ENCODE peak calls at places on chromosomes 1 and 21, in four cellular contexts. Z is kidney epithelial cell, H is AG09309, S is thyroid gland. R is an unnamed sample.
A peak's percentile ranks its signal among the peaks of the same experiment; 100 is the strongest.

GRCh38 chr1:94235189-94236020 is 2.0 kb downstream of the ARHGAP29 start:
- DNase-seq in Z (no peak), H (no peak), S (no peak), R (no peak)

GRCh38 chr1:40384413-40384762 is 10.9 kb downstream of the SMAP2 start:
- DNase-seq in Z (no peak), H (no peak), S (no peak), R (no peak)

GRCh38 chr1:153832293-153832692 is 57.1 kb downstream of the SLC27A3 start:
- DNase-seq in Z (no peak), H (no peak), S (no peak), R (no peak)

GRCh38 chr1:1622578-1623094 is 7.3 kb downstream of the MIB2 start:
- DNase-seq in Z (no peak), H (no peak), S (no peak), R (no peak)

GRCh38 chr1:161068306-161069200 is 1.1 kb downstream of the ARHGAP30 start:
- DNase-seq in Z (no peak), H (no peak), S (peak; percentile 21), R (no peak)

GRCh38 chr1:2989976-2990375 is 31.3 kb upstream of the ACTRT2 start:
- DNase-seq in Z (no peak), H (no peak), S (no peak), R (no peak)

GRCh38 chr1:18907021-18907913 is 4.9 kb upstream of the ALDH4A1 start:
- DNase-seq in Z (no peak), H (no peak), S (peak; percentile 48), R (peak; percentile 80)

GRCh38 chr1:155175927-155176371 is 2.3 kb downstream of the TRIM46 start:
- DNase-seq in Z (no peak), H (no peak), S (no peak), R (no peak)

GRCh38 chr1:67831850-67832513 is 1.3 kb downstream of the GNG12 start:
- DNase-seq in Z (peak; percentile 37), H (peak; percentile 21), S (peak; percentile 71), R (peak; percentile 66)

GRCh38 chr1:232667094-232667780 is 37.3 kb upstream of the SIPA1L2 start:
- DNase-seq in Z (no peak), H (no peak), S (no peak), R (no peak)

GRCh38 chr21:41678944-41679343 is 87.9 kb downstream of the RIPK4 start:
- DNase-seq in Z (peak; percentile 98), H (peak; percentile 90), S (peak; percentile 89), R (peak; percentile 92)

GRCh38 chr1:154157520-154158306 is 2.8 kb upstream of the NUP210L start:
- DNase-seq in Z (no peak), H (no peak), S (no peak), R (peak; percentile 25)

GRCh38 chr1:77832889-77833288 is 53.4 kb downstream of the MIGA1 start:
- DNase-seq in Z (peak; percentile 59), H (peak; percentile 96), S (no peak), R (peak; percentile 93)

GRCh38 chr21:36584980-36585940 is 105.3 kb upstream of the CLDN14 start:
- DNase-seq in Z (no peak), H (no peak), S (no peak), R (no peak)

GRCh38 chr1:96565546-96565945 is 156.0 kb upstream of the PTBP2 start:
- DNase-seq in Z (no peak), H (no peak), S (no peak), R (no peak)

GRCh38 chr1:12464627-12465056 is 153.4 kb downstream of the DHRS3 start:
- DNase-seq in Z (no peak), H (peak; percentile 90), S (peak; percentile 52), R (peak; percentile 86)

GRCh38 chr1:29706936-29707335 is 470.6 kb downstream of the PTPRU start:
- DNase-seq in Z (no peak), H (no peak), S (no peak), R (peak; percentile 87)

GRCh38 chr1:40919475-40920011 is 57.4 kb upstream of the CITED4 start:
- DNase-seq in Z (no peak), H (no peak), S (peak; percentile 89), R (no peak)

GRCh38 chr1:175073054-175073453 is 5.4 kb downstream of the TNN start:
- DNase-seq in Z (no peak), H (peak; percentile 47), S (no peak), R (peak; percentile 37)

GRCh38 chr1:197423006-197423405 is 155.0 kb downstream of the CRB1 start:
- DNase-seq in Z (no peak), H (peak; percentile 42), S (no peak), R (peak; percentile 87)

GRCh38 chr1:96992871-96993270 is 271.3 kb downstream of the PTBP2 start:
- DNase-seq in Z (no peak), H (peak; percentile 18), S (no peak), R (peak; percentile 71)

DNA sequence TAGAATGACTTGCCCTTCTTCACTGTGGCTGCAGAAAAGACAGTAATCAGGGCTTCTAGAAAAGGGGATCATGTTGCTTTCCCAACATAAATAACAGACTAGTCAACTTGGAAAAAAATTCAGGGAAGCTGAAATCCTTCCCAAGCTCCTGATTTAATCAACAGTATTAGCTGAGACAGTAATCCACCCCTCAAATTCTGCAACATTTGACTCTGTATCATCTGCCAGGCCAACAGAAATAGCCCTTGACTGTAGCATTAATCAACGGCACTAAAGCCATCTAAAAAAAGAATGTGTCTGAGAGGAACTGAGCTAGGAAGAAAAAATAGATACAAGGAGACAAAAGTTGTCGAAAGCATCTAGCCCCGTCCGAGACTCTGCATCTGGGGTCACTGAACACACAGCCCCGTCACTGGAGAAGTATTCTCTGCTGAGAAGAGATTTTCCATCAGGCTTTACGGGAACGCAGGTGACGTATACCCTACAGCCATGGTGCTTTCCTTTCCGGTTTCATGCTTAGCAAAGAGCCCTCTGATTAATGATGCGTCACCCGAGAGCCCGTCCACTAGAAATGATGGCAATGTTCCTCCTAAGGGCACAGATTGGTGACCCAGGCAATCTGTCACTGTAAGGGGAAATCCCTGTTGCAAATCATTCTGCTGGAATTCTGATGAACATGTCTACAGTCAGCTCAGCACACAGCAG is 42.1 kb upstream of the TP53BP2 start:
- DNase-seq in Z (peak; percentile 100), H (peak; percentile 90), S (peak; percentile 80), R (peak; percentile 94)
- H3K4me3 ChIP-seq in Z (no peak overlapping the region), H (peak overlapping the region; percentile 3), S (no peak overlapping the region), R (peak overlapping the region; percentile 13)

GRCh38 chr1:107142370-107142668 is 1.5 kb downstream of the NTNG1 start:
- DNase-seq in Z (no peak), H (no peak), S (no peak), R (no peak)
- TF ChIP-seq CTCF in Z (no peak), H (no peak), S (no peak), R (no peak)

GRCh38 chr1:115184260-115184950 is 95.1 kb upstream of the TSPAN2 start:
- DNase-seq in Z (no peak), H (no peak), S (no peak), R (no peak)
- H3K4me3 ChIP-seq in Z (no peak overlapping the region), H (no peak overlapping the region), S (no peak overlapping the region), R (no peak overlapping the region)

GRCh38 chr1:4656533-4657140 is 2.2 kb downstream of the AJAP1 start:
- DNase-seq in Z (no peak), H (no peak), S (no peak), R (no peak)
- TF ChIP-seq CTCF in Z (no peak), H (no peak), S (peak; percentile 40), R (no peak)

DNA sequence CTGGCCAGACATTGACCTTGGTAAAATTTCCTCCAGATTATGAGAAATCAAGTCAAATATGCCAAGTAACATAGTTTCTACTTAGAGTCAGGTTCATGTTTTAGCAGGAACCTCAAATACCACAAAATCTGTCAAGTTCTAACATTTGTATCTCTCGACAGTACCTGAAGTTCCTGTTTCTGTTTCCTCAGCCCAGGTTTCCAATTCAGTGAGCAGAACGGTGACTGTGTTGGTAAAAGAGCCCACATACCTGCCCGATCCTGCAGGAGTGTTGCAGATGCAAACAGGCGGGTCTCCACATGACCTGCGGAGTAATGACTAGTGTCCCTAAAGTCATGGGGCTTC is 57.9 kb upstream of the LGALS8 start:
- DNase-seq in Z (no peak), H (no peak), S (peak; percentile 85), R (no peak)
- H3K4me3 ChIP-seq in Z (no peak overlapping the region), H (no peak overlapping the region), S (no peak overlapping the region), R (no peak overlapping the region)

GRCh38 chr1:64537942-64538341 is 68.0 kb downstream of the CACHD1 start:
- DNase-seq in Z (no peak), H (no peak), S (no peak), R (no peak)
- TF ChIP-seq CTCF in Z (no peak), H (no peak), S (no peak), R (no peak)

GRCh38 chr1:51729824-51730284 is 113.0 kb downstream of the OSBPL9 start:
- DNase-seq in Z (no peak), H (no peak), S (no peak), R (peak; percentile 27)

GRCh38 chr1:51726544-51727225 is 109.8 kb downstream of the OSBPL9 start:
- DNase-seq in Z (no peak), H (no peak), S (no peak), R (no peak)

GRCh38 chr1:51728611-51729155 is 111.8 kb downstream of the OSBPL9 start:
- DNase-seq in Z (no peak), H (no peak), S (no peak), R (no peak)

GRCh38 chr1:51731998-51732397 is 115.1 kb downstream of the OSBPL9 start:
- DNase-seq in Z (no peak), H (no peak), S (no peak), R (no peak)

DNA sequence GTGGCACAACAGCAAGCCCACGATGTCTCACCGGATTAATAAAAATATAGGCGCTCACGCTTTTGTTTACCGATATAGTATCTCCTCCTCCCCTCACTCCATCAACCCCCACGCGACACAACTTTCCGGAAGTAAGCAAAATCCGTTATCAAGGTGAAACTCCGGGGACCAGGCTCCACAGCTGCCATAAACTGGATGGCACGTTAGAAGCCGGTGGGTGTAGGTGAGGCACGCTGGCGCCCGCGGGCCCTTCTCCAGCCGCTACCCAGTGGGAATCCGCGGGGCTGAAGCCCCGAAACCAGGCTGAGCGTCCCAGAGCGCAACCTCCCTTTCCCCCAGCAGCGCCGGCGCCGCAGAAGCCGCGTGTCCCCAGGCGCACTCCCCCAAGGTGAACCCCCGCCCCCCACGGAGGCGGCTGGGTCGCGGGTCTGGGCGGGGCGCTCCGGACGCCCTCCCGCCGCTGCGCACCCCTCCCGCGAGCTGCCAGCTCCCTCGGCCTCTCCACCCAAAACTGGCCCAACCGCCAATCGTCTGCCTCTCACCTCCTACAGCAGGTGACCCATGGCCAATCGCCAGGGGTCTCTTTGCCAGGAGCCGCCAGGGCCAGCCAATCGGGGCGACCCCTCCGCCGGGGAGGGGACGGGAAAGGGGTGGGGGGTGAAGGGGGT is 112.4 kb downstream of the OSBPL9 start:
- DNase-seq in Z (peak; percentile 79), H (peak; percentile 51), S (peak; percentile 99), R (peak; percentile 71)
- H3K4me3 ChIP-seq in Z (peak overlapping the region; percentile 95), H (peak overlapping the region; percentile 63), S (peak overlapping the region; percentile 11), R (peak overlapping the region; percentile 64)